ENCODE peak calls at places on chromosome 11, in eight cellular contexts. O, J, I, C, V, W, A and G are unnamed samples.

GRCh38 chr11:46951864-46952263 is 15.3 kb downstream of the CSTPP1 start:
- DNase-seq in O (no peak), J (no peak), V (no peak), I (peak; percentile 33), A (no peak), W (no peak), C (no peak), G (no peak)

GRCh38 chr11:32437406-32438345 is 2.3 kb upstream of the WT1 start:
- DNase-seq in A (no peak), J (no peak), I (no peak), W (no peak), V (no peak), C (no peak), O (no peak), G (no peak)

GRCh38 chr11:94511932-94512781 is at the start of gene C11orf97:
- DNase-seq in A (no peak), J (peak; percentile 75), W (peak; percentile 66), O (peak; percentile 62), C (no peak), I (peak; percentile 50), V (no peak), G (no peak)

GRCh38 chr11:723120-723883 is 17.3 kb downstream of the EPS8L2 start:
- DNase-seq in C (no peak), J (peak; percentile 71), O (peak; percentile 60), W (no peak), V (no peak), I (peak; percentile 70), A (no peak), G (no peak)

GRCh38 chr11:9799901-9800300 is 136.0 kb downstream of the SWAP70 start:
- DNase-seq in C (no peak), I (peak; percentile 40), V (no peak), A (no peak), J (no peak), W (no peak), O (no peak), G (no peak)

GRCh38 chr11:94652735-94653284 is 85.6 kb downstream of the PIWIL4 start:
- DNase-seq in W (no peak), I (no peak), A (no peak), O (no peak), J (no peak), V (no peak), C (no peak), G (no peak)

GRCh38 chr11:78039919-78040671 is 17.0 kb upstream of the KCTD14 start:
- DNase-seq in W (peak; percentile 22), J (peak; percentile 53), V (no peak), C (no peak), I (peak; percentile 93), O (peak; percentile 47), A (no peak), G (no peak)

GRCh38 chr11:69568809-69569097 is 72.2 kb upstream of the CCND1 start:
- DNase-seq in C (peak; percentile 18), O (no peak), A (peak; percentile 7), V (no peak), W (no peak), I (no peak), J (no peak), G (no peak)

GRCh38 chr11:70073188-70073817 is 4.8 kb upstream of the ANO1 start:
- DNase-seq in I (no peak), J (no peak), O (no peak), A (no peak), C (peak; percentile 57), W (no peak), V (no peak), G (no peak)

GRCh38 chr11:61893981-61894380 is 2.6 kb upstream of the FADS3 start:
- DNase-seq in V (no peak), C (no peak), O (no peak), W (no peak), A (no peak), J (no peak), I (peak; percentile 97), G (no peak)

GRCh38 chr11:762421-763072 is 14.7 kb downstream of the GATD1 start:
- DNase-seq in J (no peak), I (peak; percentile 93), A (peak; percentile 74), W (peak; percentile 66), O (no peak), C (no peak), V (no peak), G (no peak)

GRCh38 chr11:45896392-45897068 is 10.5 kb downstream of the FREY1 start:
- DNase-seq in J (no peak), C (no peak), V (no peak), W (no peak), A (no peak), O (no peak), I (no peak), G (no peak)

GRCh38 chr11:23727821-23728220 is 769.0 kb upstream of the LUZP2 start:
- DNase-seq in A (no peak), J (no peak), W (no peak), V (no peak), I (peak; percentile 30), O (no peak), C (no peak), G (no peak)

GRCh38 chr11:6249822-6250555 is 9.6 kb upstream of the CCKBR start:
- DNase-seq in J (no peak), O (no peak), C (no peak), I (peak; percentile 80), V (peak; percentile 25), W (peak; percentile 76), A (peak; percentile 91), G (no peak)

GRCh38 chr11:1112351-1113191 is 37.9 kb downstream of the MUC2 start:
- DNase-seq in I (no peak), V (no peak), J (no peak), W (no peak), C (peak; percentile 56), A (peak; percentile 54), O (no peak), G (no peak)

GRCh38 chr11:4891996-4892640 is 10.4 kb downstream of the OR51T1 start:
- DNase-seq in C (no peak), J (no peak), W (no peak), I (peak; percentile 91), A (no peak), O (no peak), V (peak; percentile 82), G (no peak)
- TF ChIP-seq CTCF in C (no peak), J (no peak), W (no peak), I (peak; percentile 44), A (no peak), O (no peak), V (peak; percentile 7), G (peak; percentile 16)

DNA sequence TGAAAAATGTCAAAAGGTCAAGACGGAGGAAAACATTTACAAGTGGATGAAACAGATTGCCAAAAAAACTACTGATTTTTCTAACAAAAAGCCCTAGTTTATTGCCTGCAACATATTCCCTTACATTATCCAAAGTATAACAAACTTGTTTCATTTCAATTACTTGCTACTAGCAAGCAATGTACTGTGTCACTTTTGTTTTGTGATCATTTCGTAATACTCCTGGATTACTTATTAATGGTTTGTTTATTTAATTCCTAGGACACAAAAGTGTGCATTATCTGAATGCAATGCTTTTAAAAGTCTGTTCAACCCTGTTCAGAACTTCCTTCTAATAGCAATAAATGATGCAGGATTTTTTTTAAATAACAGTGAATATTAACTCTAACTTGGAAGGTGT is 50.9 kb downstream of the CCDC34 start:
- DNase-seq in O (no peak), V (no peak), J (no peak), I (no peak), C (no peak), W (no peak), A (no peak), G (no peak)
- H3K4me3 ChIP-seq in O (no peak overlapping the region), V (no peak overlapping the region), J (no peak overlapping the region), I (no peak overlapping the region), C (no peak overlapping the region), W (no peak overlapping the region), A (no peak overlapping the region), G (no peak overlapping the region)

GRCh38 chr11:12089473-12089872 is 20.9 kb upstream of the MICAL2 start:
- DNase-seq in J (no peak), C (no peak), I (peak; percentile 74), A (no peak), O (no peak), V (no peak), W (no peak), G (no peak)

GRCh38 chr11:12089041-12089440 is 21.3 kb upstream of the MICAL2 start:
- DNase-seq in J (no peak), A (no peak), C (no peak), O (no peak), V (no peak), I (no peak), W (no peak), G (no peak)

GRCh38 chr11:12087075-12087775 is 23.2 kb upstream of the MICAL2 start:
- DNase-seq in V (no peak), W (no peak), I (peak; percentile 86), O (peak; percentile 62), J (peak; percentile 68), A (no peak), C (no peak), G (no peak)

GRCh38 chr11:12088531-12088930 is 21.9 kb upstream of the MICAL2 start:
- DNase-seq in A (no peak), C (no peak), I (no peak), W (no peak), V (no peak), J (no peak), O (no peak), G (no peak)

DNA sequence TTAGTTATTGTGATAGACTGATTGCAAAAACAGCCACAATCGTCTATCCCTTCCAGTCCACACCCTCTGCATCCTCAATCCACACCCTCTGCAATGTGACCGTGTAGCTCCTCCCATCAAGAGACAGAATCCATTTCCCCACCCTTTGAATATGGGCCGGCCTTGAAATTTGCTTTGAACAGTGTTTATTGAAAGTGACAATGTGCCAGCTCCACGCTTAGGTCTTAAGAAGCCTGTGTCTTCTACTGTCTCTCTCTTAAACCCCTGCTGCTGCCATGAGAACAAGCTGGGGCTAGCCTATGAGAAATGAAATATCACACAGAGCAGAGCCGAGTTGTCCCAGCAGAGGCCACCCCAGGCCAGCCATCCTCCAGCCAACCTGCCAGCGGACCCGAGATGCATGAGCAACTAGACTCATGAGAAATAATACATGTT is 22.3 kb upstream of the MICAL2 start:
- DNase-seq in C (no peak), O (no peak), A (peak; percentile 89), I (peak; percentile 93), J (no peak), W (peak; percentile 50), V (no peak), G (no peak)
- TF ChIP-seq CTCF in C (no peak), O (no peak), A (no peak), I (peak; percentile 44), J (no peak), W (peak; percentile 48), V (peak; percentile 62), G (no peak)

DNA sequence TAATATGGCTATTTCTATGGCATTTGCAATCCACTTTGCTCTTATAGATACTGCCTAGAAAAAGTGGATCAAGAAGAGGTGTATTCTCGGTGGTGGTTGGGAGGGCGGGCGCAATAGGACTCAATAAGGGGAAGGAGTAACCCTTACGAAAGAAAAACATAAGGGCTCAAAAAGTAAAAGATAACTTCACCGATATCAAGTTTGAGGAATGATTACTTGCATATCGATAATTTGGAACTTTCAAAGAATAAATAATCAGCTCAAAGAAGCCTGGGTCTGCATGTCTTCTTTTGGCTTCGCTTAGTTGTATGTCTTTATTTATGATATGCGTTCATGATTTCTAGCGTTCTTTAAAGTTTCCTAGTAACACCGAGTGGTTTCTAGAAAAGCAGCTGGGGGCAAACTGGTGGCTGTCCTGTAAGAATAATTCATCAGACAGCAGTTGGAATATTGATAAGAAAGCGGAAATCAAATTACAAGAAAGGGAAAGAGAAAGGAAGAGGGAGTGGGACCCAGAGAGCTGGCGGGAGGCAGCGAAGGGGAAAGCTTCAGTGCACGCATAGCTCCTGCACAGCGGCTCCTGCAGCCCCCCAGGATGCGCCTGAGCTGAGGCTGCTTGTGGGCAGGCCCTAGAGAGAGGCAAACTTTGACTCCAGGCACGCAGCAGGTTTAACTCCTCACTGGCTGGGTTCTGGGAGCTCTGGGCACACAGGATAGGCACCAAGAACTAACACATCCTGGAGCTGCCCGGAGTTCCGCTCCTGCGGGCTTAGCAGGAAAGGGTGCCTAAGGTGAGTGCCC is 9.1 kb upstream of the FLI1 start:
- DNase-seq in O (no peak), C (no peak), J (no peak), A (no peak), W (no peak), I (no peak), V (no peak), G (no peak)
- H3K4me3 ChIP-seq in O (no peak overlapping the region), C (peak overlapping the region; percentile 28), J (no peak overlapping the region), A (peak overlapping the region; percentile 47), W (no peak overlapping the region), I (peak overlapping the region; percentile 11), V (no peak overlapping the region), G (no peak overlapping the region)